ENCODE peak calls at places on chromosomes 5 and 9, in five cellular contexts. One of them, this sample, is unnamed.

GRCh38 chr9:27457445-27457844 is 66.6 kb upstream of the IFNK start:
- DNase-seq in AG09309: no peak
- DNase-seq in BE2C: no peak
- DNase-seq in ACHN: no peak
- DNase-seq in posterior cingulate gyrus: no peak
- DNase-seq in this sample: peak

GRCh38 chr9:70049236-70049635 is 5.6 kb downstream of the MAMDC2 start:
- DNase-seq in BE2C: peak
- DNase-seq in ACHN: peak
- DNase-seq in posterior cingulate gyrus: no peak
- DNase-seq in AG09309: peak
- DNase-seq in this sample: no peak

GRCh38 chr5:108659531-108659930 is 88.2 kb upstream of the FER start:
- DNase-seq in posterior cingulate gyrus: no peak
- DNase-seq in BE2C: no peak
- DNase-seq in ACHN: no peak
- DNase-seq in AG09309: no peak
- DNase-seq in this sample: no peak

GRCh38 chr9:31347082-31347617 is 1037.3 kb upstream of the ACO1 start:
- DNase-seq in posterior cingulate gyrus: no peak
- DNase-seq in AG09309: no peak
- DNase-seq in BE2C: no peak
- DNase-seq in ACHN: peak
- DNase-seq in this sample: no peak

GRCh38 chr9:79240774-79241173 is 331.0 kb upstream of the TLE4 start:
- DNase-seq in BE2C: no peak
- DNase-seq in posterior cingulate gyrus: no peak
- DNase-seq in ACHN: no peak
- DNase-seq in AG09309: no peak
- DNase-seq in this sample: peak

GRCh38 chr5:132251220-132251725 is 6.2 kb upstream of the PDLIM4 start:
- DNase-seq in AG09309: no peak
- DNase-seq in BE2C: no peak
- DNase-seq in posterior cingulate gyrus: peak
- DNase-seq in ACHN: peak
- DNase-seq in this sample: no peak

GRCh38 chr5:132488590-132488989 is 2.0 kb downstream of the IRF1 start:
- DNase-seq in ACHN: no peak
- DNase-seq in posterior cingulate gyrus: no peak
- DNase-seq in AG09309: no peak
- DNase-seq in BE2C: no peak
- DNase-seq in this sample: no peak

GRCh38 chr5:54692631-54693030 is 175.1 kb downstream of the SNX18 start:
- DNase-seq in BE2C: no peak
- DNase-seq in AG09309: no peak
- DNase-seq in ACHN: no peak
- DNase-seq in posterior cingulate gyrus: no peak
- DNase-seq in this sample: no peak

GRCh38 chr5:179060116-179061008 is at the start of gene ZNF354C:
- DNase-seq in BE2C: peak
- DNase-seq in posterior cingulate gyrus: peak
- DNase-seq in AG09309: peak
- DNase-seq in ACHN: no peak
- DNase-seq in this sample: peak

GRCh38 chr9:19446361-19446861 is 37.6 kb downstream of the ACER2 start:
- DNase-seq in AG09309: no peak
- DNase-seq in posterior cingulate gyrus: no peak
- DNase-seq in BE2C: no peak
- DNase-seq in ACHN: no peak
- DNase-seq in this sample: peak

GRCh38 chr9:113545068-113545467 is 81.5 kb downstream of the RGS3 start:
- DNase-seq in BE2C: no peak
- DNase-seq in ACHN: no peak
- DNase-seq in AG09309: no peak
- DNase-seq in posterior cingulate gyrus: no peak
- DNase-seq in this sample: no peak

GRCh38 chr5:176844706-176845391 is 34.5 kb downstream of the UNC5A start:
- DNase-seq in posterior cingulate gyrus: no peak
- DNase-seq in ACHN: peak
- DNase-seq in AG09309: no peak
- DNase-seq in BE2C: peak
- DNase-seq in this sample: no peak

GRCh38 chr5:73820321-73820720 is 194.3 kb downstream of the ARHGEF28 start:
- DNase-seq in BE2C: no peak
- DNase-seq in ACHN: no peak
- DNase-seq in posterior cingulate gyrus: no peak
- DNase-seq in AG09309: no peak
- DNase-seq in this sample: no peak

GRCh38 chr9:19486803-19487202 is 78.0 kb downstream of the ACER2 start:
- DNase-seq in posterior cingulate gyrus: no peak
- DNase-seq in ACHN: no peak
- DNase-seq in BE2C: no peak
- DNase-seq in AG09309: no peak
- DNase-seq in this sample: no peak

GRCh38 chr9:95778957-95779356 is 96.5 kb upstream of the ERCC6L2 start:
- DNase-seq in BE2C: no peak
- DNase-seq in AG09309: no peak
- DNase-seq in posterior cingulate gyrus: no peak
- DNase-seq in ACHN: peak
- DNase-seq in this sample: no peak

GRCh38 chr5:135557034-135557838 is 21.5 kb upstream of the NEUROG1 start:
- DNase-seq in AG09309: no peak
- DNase-seq in BE2C: no peak
- DNase-seq in ACHN: no peak
- DNase-seq in posterior cingulate gyrus: no peak
- DNase-seq in this sample: no peak

GRCh38 chr5:141883184-141883947 is 5.2 kb upstream of the PCDH1 start:
- DNase-seq in AG09309: no peak
- DNase-seq in BE2C: peak
- DNase-seq in posterior cingulate gyrus: no peak
- DNase-seq in ACHN: peak
- DNase-seq in this sample: peak

GRCh38 chr5:109416882-109417281 is 7.1 kb upstream of the PJA2 start:
- DNase-seq in ACHN: no peak
- DNase-seq in AG09309: peak
- DNase-seq in BE2C: no peak
- DNase-seq in posterior cingulate gyrus: no peak
- DNase-seq in this sample: no peak

GRCh38 chr5:121693864-121694263 is 157.8 kb upstream of the FTMT start:
- DNase-seq in posterior cingulate gyrus: no peak
- DNase-seq in AG09309: no peak
- DNase-seq in BE2C: no peak
- DNase-seq in ACHN: no peak
- DNase-seq in this sample: no peak

GRCh38 chr5:13944564-13945195 is at the start of gene DNAH5:
- DNase-seq in BE2C: no peak
- DNase-seq in AG09309: no peak
- DNase-seq in posterior cingulate gyrus: no peak
- DNase-seq in ACHN: no peak
- DNase-seq in this sample: no peak

GRCh38 chr5:138032028-138032571 is 779 bp downstream of the FAM13B start:
- DNase-seq in posterior cingulate gyrus: no peak
- DNase-seq in AG09309: no peak
- DNase-seq in ACHN: peak
- DNase-seq in BE2C: no peak
- DNase-seq in this sample: no peak

GRCh38 chr5:59351076-59351794 is 542.3 kb downstream of the PDE4D start:
- DNase-seq in ACHN: no peak
- DNase-seq in posterior cingulate gyrus: no peak
- DNase-seq in AG09309: no peak
- DNase-seq in BE2C: no peak
- DNase-seq in this sample: no peak

GRCh38 chr9:110207071-110207923 is 662 bp downstream of the C9orf152 start:
- DNase-seq in ACHN: no peak
- DNase-seq in BE2C: no peak
- DNase-seq in AG09309: no peak
- DNase-seq in posterior cingulate gyrus: no peak
- DNase-seq in this sample: peak

GRCh38 chr5:141420855-141421488 is at the start of gene PCDHGA11:
- DNase-seq in AG09309: no peak
- DNase-seq in BE2C: peak
- DNase-seq in posterior cingulate gyrus: no peak
- DNase-seq in ACHN: peak
- DNase-seq in this sample: peak

GRCh38 chr5:167263185-167263584 is 1028.3 kb upstream of the WWC1 start:
- DNase-seq in BE2C: no peak
- DNase-seq in AG09309: no peak
- DNase-seq in ACHN: no peak
- DNase-seq in posterior cingulate gyrus: no peak
- DNase-seq in this sample: no peak

GRCh38 chr9:137460363-137461315 is 1.5 kb upstream of the NSMF start:
- DNase-seq in posterior cingulate gyrus: no peak
- DNase-seq in AG09309: no peak
- DNase-seq in ACHN: no peak
- DNase-seq in BE2C: peak
- DNase-seq in this sample: peak

GRCh38 chr5:71653119-71653518 is 66.0 kb upstream of the CARTPT start:
- DNase-seq in AG09309: peak
- DNase-seq in ACHN: no peak
- DNase-seq in posterior cingulate gyrus: no peak
- DNase-seq in BE2C: no peak
- DNase-seq in this sample: no peak

GRCh38 chr9:70260007-70260443 is 1.2 kb downstream of the SMC5 start:
- DNase-seq in posterior cingulate gyrus: no peak
- DNase-seq in BE2C: no peak
- DNase-seq in ACHN: no peak
- DNase-seq in AG09309: no peak
- DNase-seq in this sample: no peak

GRCh38 chr5:126971455-126972019 is 58.8 kb downstream of the MARCHF3 start:
- DNase-seq in ACHN: no peak
- DNase-seq in AG09309: no peak
- DNase-seq in BE2C: no peak
- DNase-seq in posterior cingulate gyrus: no peak
- DNase-seq in this sample: peak

GRCh38 chr9:111178361-111179043 is 140.2 kb upstream of the LPAR1 start:
- DNase-seq in ACHN: peak
- DNase-seq in posterior cingulate gyrus: no peak
- DNase-seq in BE2C: no peak
- DNase-seq in AG09309: peak
- DNase-seq in this sample: no peak

GRCh38 chr9:115733736-115734135 is 419.9 kb upstream of the PAPPA start:
- DNase-seq in ACHN: no peak
- DNase-seq in AG09309: no peak
- DNase-seq in BE2C: no peak
- DNase-seq in posterior cingulate gyrus: no peak
- DNase-seq in this sample: no peak

GRCh38 chr5:74538206-74538661 is 102.3 kb downstream of the ENC1 start:
- DNase-seq in BE2C: no peak
- DNase-seq in ACHN: no peak
- DNase-seq in posterior cingulate gyrus: no peak
- DNase-seq in AG09309: peak
- DNase-seq in this sample: no peak

GRCh38 chr5:83848928-83849327 is 128.3 kb upstream of the HAPLN1 start:
- DNase-seq in BE2C: no peak
- DNase-seq in ACHN: no peak
- DNase-seq in AG09309: no peak
- DNase-seq in posterior cingulate gyrus: no peak
- DNase-seq in this sample: no peak

GRCh38 chr5:43802651-43803050 is 199.7 kb downstream of the NNT start:
- DNase-seq in posterior cingulate gyrus: no peak
- DNase-seq in ACHN: no peak
- DNase-seq in AG09309: no peak
- DNase-seq in BE2C: no peak
- DNase-seq in this sample: no peak

GRCh38 chr9:81636280-81636653 is 53.1 kb downstream of the TLE1 start:
- DNase-seq in ACHN: no peak
- DNase-seq in posterior cingulate gyrus: no peak
- DNase-seq in AG09309: no peak
- DNase-seq in BE2C: no peak
- DNase-seq in this sample: no peak

GRCh38 chr9:97503862-97504210 is 2.4 kb downstream of the TMOD1 start:
- DNase-seq in BE2C: peak
- DNase-seq in AG09309: no peak
- DNase-seq in posterior cingulate gyrus: no peak
- DNase-seq in ACHN: no peak
- DNase-seq in this sample: no peak

GRCh38 chr9:137410891-137411249 is 12.1 kb downstream of the EXD3 start:
- DNase-seq in posterior cingulate gyrus: no peak
- DNase-seq in AG09309: no peak
- DNase-seq in ACHN: no peak
- DNase-seq in BE2C: no peak
- DNase-seq in this sample: no peak

GRCh38 chr5:72121753-72122445 is 14.6 kb downstream of the MAP1B start:
- DNase-seq in posterior cingulate gyrus: no peak
- DNase-seq in AG09309: no peak
- DNase-seq in BE2C: no peak
- DNase-seq in ACHN: no peak
- DNase-seq in this sample: peak

This sample was measured in H7.